ENCODE peak calls at places on chromosome 5, in eight cellular contexts. S is fibroblast of lung, G is sigmoid colon, U is breast epithelium, K is right atrium auricular region, J is stomach, L is psoas muscle, A is K562. O is an unnamed sample. For H3K4me1, the result is how much of the 10 kb centered on the place peaks cover.

GRCh38 chr5:152329191-152329590 is 75.9 kb downstream of the NMUR2 start:
- DNase-seq in S (no peak), G (no peak), U (no peak), K (no peak), J (no peak), L (no peak), A (no peak), O (no peak)

GRCh38 chr5:95664204-95664786 is 17.7 kb downstream of the RFESD start:
- DNase-seq in S (peak), G (no peak), U (no peak), K (no peak), J (no peak), L (no peak), A (peak), O (peak)

GRCh38 chr5:59380350-59380951 is 513.1 kb downstream of the PDE4D start:
- DNase-seq in S (peak), G (no peak), U (no peak), K (no peak), J (no peak), L (no peak), A (no peak), O (no peak)

GRCh38 chr5:116990010-116990409 is 415.4 kb upstream of the SEMA6A start:
- DNase-seq in S (no peak), G (no peak), U (no peak), K (no peak), J (no peak), L (no peak), A (no peak), O (peak)

GRCh38 chr5:96377167-96377566 is 55.9 kb downstream of the PCSK1 start:
- DNase-seq in S (peak), G (no peak), U (no peak), K (no peak), J (no peak), L (no peak), A (no peak), O (no peak)

GRCh38 chr5:65952259-65952658 is 25.9 kb downstream of the ERBIN start:
- DNase-seq in S (no peak), G (no peak), U (no peak), K (no peak), J (no peak), L (no peak), A (no peak), O (no peak)

GRCh38 chr5:97276721-97277120 is 93.7 kb upstream of the RIOK2 start:
- DNase-seq in S (no peak), G (no peak), U (no peak), K (no peak), J (no peak), L (no peak), A (no peak), O (no peak)

GRCh38 chr5:175479125-175479881 is 943 bp downstream of the SFXN1 start:
- DNase-seq in S (no peak), G (no peak), U (no peak), K (no peak), J (no peak), L (no peak), A (no peak), O (no peak)

GRCh38 chr5:1318659-1319251 is 23.9 kb upstream of the TERT start:
- DNase-seq in S (no peak), G (peak), U (no peak), K (no peak), J (no peak), L (no peak), A (no peak), O (no peak)

GRCh38 chr5:116668361-116668760 is 93.7 kb upstream of the SEMA6A start:
- DNase-seq in S (no peak), G (no peak), U (no peak), K (no peak), J (no peak), L (no peak), A (no peak), O (no peak)

GRCh38 chr5:60944904-60945759 is at the start of the genes ERCC8 and NDUFAF2:
- DNase-seq in S (peak), G (peak), U (peak), K (peak), J (peak), L (peak), A (peak), O (peak)

GRCh38 chr5:88675758-88676636 is 207.0 kb downstream of the MEF2C start:
- DNase-seq in S (peak), G (no peak), U (no peak), K (no peak), J (no peak), L (no peak), A (no peak), O (no peak)

GRCh38 chr5:62354028-62354874 is 48.2 kb downstream of the KIF2A start:
- DNase-seq in S (peak), G (no peak), U (no peak), K (no peak), J (no peak), L (no peak), A (peak), O (peak)

GRCh38 chr5:151585970-151586369 is 5.2 kb downstream of the FAT2 start:
- DNase-seq in S (no peak), G (no peak), U (peak), K (no peak), J (no peak), L (peak), A (no peak), O (peak)

GRCh38 chr5:137395011-137395755 is 103.9 kb downstream of the SPOCK1 start:
- DNase-seq in S (peak), G (peak), U (no peak), K (no peak), J (no peak), L (no peak), A (no peak), O (no peak)

GRCh38 chr5:176618783-176619182 is 8.8 kb upstream of the GPRIN1 start:
- DNase-seq in S (no peak), G (no peak), U (no peak), K (no peak), J (no peak), L (no peak), A (no peak), O (peak)

GRCh38 chr5:98292496-98292895 is 481.0 kb upstream of the RGMB start:
- DNase-seq in S (peak), G (no peak), U (no peak), K (no peak), J (no peak), L (no peak), A (no peak), O (no peak)

GRCh38 chr5:90356612-90357011 is 52.9 kb downstream of the CETN3 start:
- DNase-seq in S (peak), G (no peak), U (no peak), K (no peak), J (no peak), L (no peak), A (no peak), O (no peak)

GRCh38 chr5:37767251-37767650 is 72.6 kb downstream of the GDNF start:
- DNase-seq in S (no peak), G (no peak), U (no peak), K (no peak), J (no peak), L (no peak), A (no peak), O (no peak)
- TF ChIP-seq CTCF in S (no peak), G (no peak), U (no peak), K (no peak), J (no peak), L (no peak), A (no peak), O (no peak)

GRCh38 chr5:174146556-174146955 is 101.0 kb downstream of the NSG2 start:
- DNase-seq in S (no peak), G (no peak), U (no peak), K (peak), J (no peak), L (no peak), A (no peak), O (no peak)
- H3K4me1 ChIP-seq in S (under half), G (under half), U (under half), K (under half), J (under half), L (under half), A (under half), O (under half)

GRCh38 chr5:77514457-77514856 is 22.3 kb upstream of the WDR41 start:
- DNase-seq in S (no peak), G (no peak), U (no peak), K (no peak), J (no peak), L (no peak), A (no peak), O (no peak)

GRCh38 chr5:77518304-77518703 is 26.2 kb upstream of the WDR41 start:
- DNase-seq in S (peak), G (no peak), U (no peak), K (no peak), J (no peak), L (no peak), A (no peak), O (no peak)
- TF ChIP-seq CTCF in S (no peak), G (no peak), U (no peak), K (no peak), J (no peak), L (peak), A (peak), O (peak)

DNA sequence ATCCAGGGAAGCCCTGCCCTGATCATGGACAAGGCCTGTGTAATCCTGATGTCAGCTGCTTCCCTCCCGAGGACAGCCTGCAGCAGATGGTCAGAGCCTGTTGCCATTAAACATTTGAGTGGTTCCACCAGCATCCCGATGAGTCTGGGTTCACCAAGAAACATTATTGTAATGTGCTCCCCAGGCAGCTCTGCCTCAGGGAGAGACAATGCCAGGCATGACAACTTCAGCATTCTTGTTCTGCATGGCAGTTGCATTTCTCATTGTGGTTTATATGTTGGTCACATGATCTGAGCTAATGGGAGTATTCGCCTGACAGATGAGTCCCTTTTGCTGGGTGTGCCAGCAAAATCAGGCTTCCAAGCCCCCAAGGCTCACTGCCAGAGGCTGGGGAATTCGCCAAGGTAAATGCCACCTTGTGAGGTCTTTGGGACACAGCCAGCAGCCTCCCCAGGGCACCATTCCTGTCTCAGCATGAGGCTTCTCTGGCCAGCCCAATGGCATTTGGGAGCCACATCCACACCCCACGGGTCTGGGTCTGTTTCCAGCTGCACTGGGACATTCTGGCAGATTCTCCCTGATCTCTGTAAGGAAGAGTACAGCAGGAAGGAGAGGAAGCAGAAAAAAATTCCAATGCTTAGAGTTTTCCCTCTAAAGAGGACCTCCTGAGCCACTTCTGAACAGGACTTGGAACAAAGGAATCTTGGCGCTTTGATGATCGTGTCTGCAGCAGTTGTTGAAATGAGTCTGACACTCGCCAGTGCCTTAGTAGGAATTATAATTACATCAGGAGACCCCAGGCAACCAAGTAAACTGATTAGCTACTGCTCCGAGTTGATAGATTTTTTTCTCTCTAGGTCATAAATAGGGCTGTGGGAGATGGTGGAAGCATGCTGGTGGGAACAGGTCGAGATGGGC is 18.6 kb downstream of the KCNIP1 start:
- DNase-seq in S (peak), G (no peak), U (peak), K (no peak), J (no peak), L (no peak), A (no peak), O (no peak)
- H3K4me1 ChIP-seq in S (under half), G (under half), U (under half), K (under half), J (under half), L (under half), A (under half), O (under half)

GRCh38 chr5:135332519-135333150 is 66.4 kb downstream of the MACROH2A1 start:
- DNase-seq in S (peak), G (no peak), U (no peak), K (no peak), J (no peak), L (no peak), A (peak), O (no peak)
- TF ChIP-seq CTCF in S (peak), G (peak), U (peak), K (peak), J (no peak), L (peak), A (peak), O (peak)

GRCh38 chr5:76137887-76138542 is 54.8 kb downstream of the SV2C start:
- DNase-seq in S (no peak), G (no peak), U (no peak), K (no peak), J (no peak), L (no peak), A (no peak), O (no peak)

GRCh38 chr5:76145945-76146344 is 62.8 kb downstream of the SV2C start:
- DNase-seq in S (peak), G (no peak), U (no peak), K (no peak), J (no peak), L (no peak), A (peak), O (peak)

GRCh38 chr5:76144892-76145291 is 61.7 kb downstream of the SV2C start:
- DNase-seq in S (no peak), G (no peak), U (no peak), K (no peak), J (no peak), L (no peak), A (no peak), O (no peak)

GRCh38 chr5:76143884-76144283 is 60.7 kb downstream of the SV2C start:
- DNase-seq in S (no peak), G (no peak), U (no peak), K (no peak), J (no peak), L (no peak), A (no peak), O (no peak)
- H3K4me1 ChIP-seq in S (under half), G (under half), U (under half), K (under half), J (under half), L (under half), A (under half), O (under half)

O was measured in BE2C.